ENCODE peak calls at places on chromosomes 7 and 10, in ten cellular contexts. B is uterus; G is ACHN; J is NCI-H1436; S is activated naive CD4-positive, alpha-beta T cell; T is IMR-90; V is gastrocnemius medialis; O is activated T-helper 1 cell treated with anti-CD3 and anti-CD28 coated beads, Interleukin-2, amount 50 U/mL, for 16 hours; W is LoVo; L is heart left ventricle. E is an unnamed sample.
A peak's percentile ranks its signal among the peaks of the same experiment; 100 is the strongest.

GRCh38 chr7:159091480-159092475 is 52.9 kb downstream of the VIPR2 start:
- DNase-seq in S (no peak), L (no peak), W (no peak), T (no peak), J (no peak), V (no peak), B (no peak), G (no peak), O (no peak), E (no peak)

GRCh38 chr10:54607983-54608382 is 193.0 kb downstream of the PCDH15 start:
- DNase-seq in S (no peak), L (no peak), O (no peak), W (no peak), V (no peak), B (no peak), G (no peak), T (no peak), J (no peak), E (no peak)

GRCh38 chr7:6533893-6534804 is 17.1 kb downstream of the GRID2IP start:
- DNase-seq in W (no peak), J (no peak), V (no peak), S (no peak), L (no peak), O (no peak), B (no peak), T (no peak), G (no peak), E (no peak)

GRCh38 chr7:51011710-51012350 is 229.1 kb upstream of the GRB10 start:
- DNase-seq in O (no peak), B (no peak), L (no peak), S (no peak), W (no peak), V (no peak), G (no peak), T (no peak), J (no peak), E (no peak)

GRCh38 chr10:46285966-46286620 is 704 bp upstream of the ANTXRL start:
- DNase-seq in G (no peak), S (no peak), B (no peak), J (no peak), W (no peak), V (no peak), T (no peak), O (no peak), L (peak; percentile 12), E (no peak)

GRCh38 chr7:2461268-2462026 is 14.8 kb downstream of the GRIFIN start:
- DNase-seq in V (no peak), O (no peak), L (no peak), B (no peak), T (no peak), G (no peak), S (no peak), W (no peak), J (no peak), E (no peak)

GRCh38 chr7:13860734-13861133 is 128.7 kb downstream of the ETV1 start:
- DNase-seq in S (no peak), J (no peak), G (no peak), L (no peak), T (peak; percentile 12), V (no peak), B (no peak), W (no peak), O (no peak), E (no peak)

GRCh38 chr7:15558747-15559146 is 3.1 kb downstream of the AGMO start:
- DNase-seq in B (no peak), W (no peak), V (no peak), J (no peak), S (no peak), O (no peak), L (no peak), G (no peak), T (peak; percentile 6), E (no peak)

GRCh38 chr7:121499526-121500123 is 103.5 kb upstream of the FAM3C start:
- DNase-seq in B (no peak), L (no peak), O (no peak), J (no peak), W (no peak), T (no peak), S (no peak), G (no peak), V (no peak), E (peak; percentile 45)

GRCh38 chr10:133258818-133259602 is 17.7 kb downstream of the ADAM8 start:
- DNase-seq in O (peak; percentile 75), B (peak; percentile 57), S (no peak), G (peak; percentile 100), W (peak; percentile 68), J (no peak), T (peak; percentile 100), L (peak; percentile 84), V (peak; percentile 55), E (peak; percentile 88)

GRCh38 chr10:63515002-63515763 is 6.0 kb upstream of the REEP3 start:
- DNase-seq in B (no peak), V (no peak), S (no peak), L (no peak), O (no peak), G (peak; percentile 23), J (no peak), W (no peak), T (peak; percentile 33), E (no peak)

GRCh38 chr7:124655990-124656389 is 109.6 kb downstream of the GPR37 start:
- DNase-seq in V (no peak), L (no peak), S (no peak), B (no peak), W (no peak), G (no peak), T (no peak), O (no peak), J (no peak), E (no peak)

GRCh38 chr7:55592492-55592891 is 20.2 kb upstream of the VOPP1 start:
- DNase-seq in T (no peak), O (no peak), L (no peak), W (no peak), G (no peak), B (no peak), J (no peak), V (no peak), S (no peak), E (no peak)

GRCh38 chr7:92613720-92614119 is 23.5 kb upstream of the FAM133B start:
- DNase-seq in G (no peak), S (no peak), T (no peak), O (no peak), L (no peak), W (no peak), B (no peak), V (no peak), J (no peak), E (no peak)

GRCh38 chr7:92615861-92616260 is 25.7 kb upstream of the FAM133B start:
- DNase-seq in O (no peak), V (no peak), J (no peak), L (no peak), T (no peak), W (no peak), G (no peak), S (no peak), B (no peak), E (no peak)

GRCh38 chr10:103564799-103565365 is 71.4 kb downstream of the NEURL1 start:
- DNase-seq in V (no peak), L (no peak), O (no peak), G (peak; percentile 39), J (no peak), W (no peak), B (no peak), S (peak; percentile 14), T (no peak), E (peak; percentile 52)

GRCh38 chr10:71569775-71570588 is 149.6 kb downstream of the C10orf105 start:
- DNase-seq in B (peak; percentile 74), V (peak; percentile 45), G (peak; percentile 60), T (peak; percentile 23), J (peak; percentile 71), O (peak; percentile 61), L (peak; percentile 67), S (peak; percentile 56), W (peak; percentile 57), E (peak; percentile 76)

GRCh38 chr7:130491841-130492518 is at the start of gene MEST:
- DNase-seq in W (no peak), J (peak; percentile 57), T (peak; percentile 47), G (no peak), O (no peak), V (no peak), L (peak; percentile 24), S (no peak), B (no peak), E (no peak)

GRCh38 chr10:119821172-119821571 is 51.5 kb downstream of the MCMBP start:
- DNase-seq in V (no peak), B (no peak), S (no peak), G (no peak), L (no peak), T (no peak), O (no peak), W (no peak), J (no peak), E (no peak)

GRCh38 chr10:97648557-97649404 is 8.3 kb downstream of the PI4K2A start:
- DNase-seq in V (peak; percentile 6), T (peak; percentile 96), G (peak; percentile 78), L (no peak), O (no peak), S (no peak), W (peak; percentile 54), J (no peak), B (no peak), E (peak; percentile 29)

GRCh38 chr10:126667568-126667967 is 2.9 kb downstream of the C10orf90 start:
- DNase-seq in G (no peak), W (no peak), J (no peak), L (no peak), B (no peak), O (no peak), T (no peak), S (no peak), V (no peak), E (no peak)

GRCh38 chr10:43689618-43689954 is 40.9 kb upstream of the ZNF32 start:
- DNase-seq in L (peak; percentile 80), V (peak; percentile 32), J (no peak), B (peak; percentile 68), G (no peak), W (no peak), O (no peak), T (no peak), S (no peak), E (no peak)

GRCh38 chr10:105538933-105539332 is 897.8 kb downstream of the SORCS3 start:
- DNase-seq in S (no peak), L (no peak), G (no peak), O (no peak), W (no peak), T (no peak), J (no peak), B (no peak), V (no peak), E (no peak)

GRCh38 chr7:11607676-11608075 is 224.3 kb downstream of the THSD7A start:
- DNase-seq in O (no peak), B (no peak), V (no peak), W (no peak), S (no peak), T (no peak), G (no peak), J (no peak), L (peak; percentile 30), E (no peak)

GRCh38 chr7:140304071-140304799 is 94.1 kb downstream of the SLC37A3 start:
- DNase-seq in T (peak; percentile 16), O (no peak), V (no peak), B (no peak), J (peak; percentile 3), L (no peak), W (no peak), S (no peak), G (peak; percentile 29), E (peak; percentile 47)

GRCh38 chr10:51244739-51245138 is 170.5 kb downstream of the PRKG1 start:
- DNase-seq in G (no peak), B (no peak), J (no peak), T (peak; percentile 83), W (peak; percentile 37), S (no peak), L (no peak), O (no peak), V (no peak), E (no peak)

GRCh38 chr10:22988581-22989360 is 60.9 kb downstream of the ARMC3 start:
- DNase-seq in T (peak; percentile 47), B (peak; percentile 39), G (peak; percentile 61), J (peak; percentile 71), S (no peak), L (peak; percentile 30), V (peak; percentile 32), W (peak; percentile 65), O (peak; percentile 48), E (peak; percentile 61)

GRCh38 chr10:76509501-76509900 is 1078.1 kb downstream of the LRMDA start:
- DNase-seq in L (no peak), G (no peak), O (no peak), S (no peak), J (no peak), B (no peak), T (no peak), W (no peak), V (no peak), E (no peak)

E was measured in stimulated activated naive CD8-positive, alpha-beta T cell treated with anti-CD3 and anti-CD28 coated beads, Interleukin-15, amount 100 ng/mL, for 72 hours.